ENCODE peak calls at places on chromosomes 7 and 10, in seven cellular contexts. X is neural crest cell, I is tibial nerve, D is lower lobe of right lung, Y is hepatocyte, T is PC-9, P is K562. A is an unnamed sample.
A peak's percentile ranks its signal among the peaks of the same experiment; 100 is the strongest.

GRCh38 chr7:126574276-126574675 is 678.5 kb downstream of the GRM8 start:
- DNase-seq in P (no peak), T (no peak), I (no peak), Y (peak; percentile 4), X (no peak), D (no peak), A (no peak)

GRCh38 chr10:74167443-74167842 is 16.4 kb downstream of the ADK start:
- DNase-seq in I (no peak), Y (no peak), T (no peak), P (no peak), D (no peak), X (no peak), A (no peak)

GRCh38 chr10:29896053-29896452 is 163.3 kb downstream of the JCAD start:
- DNase-seq in I (no peak), X (no peak), Y (no peak), P (no peak), T (no peak), D (no peak), A (no peak)

GRCh38 chr10:77641788-77642397 is 4.3 kb upstream of the KCNMA1 start:
- DNase-seq in X (peak; percentile 70), T (peak; percentile 61), D (no peak), Y (peak; percentile 91), P (peak; percentile 71), I (peak; percentile 65), A (peak; percentile 75)

GRCh38 chr7:111953611-111954010 is 252.6 kb downstream of the DOCK4 start:
- DNase-seq in D (no peak), X (no peak), I (no peak), Y (no peak), P (no peak), T (no peak), A (peak; percentile 8)

GRCh38 chr7:155490697-155491628 is 33.0 kb downstream of the EN2 start:
- DNase-seq in X (peak; percentile 81), P (no peak), I (no peak), T (no peak), D (peak; percentile 72), Y (no peak), A (no peak)

GRCh38 chr7:116591202-116592040 is 66.6 kb downstream of the CAV1 start:
- DNase-seq in P (peak; percentile 37), T (no peak), I (no peak), X (no peak), D (no peak), Y (peak; percentile 30), A (no peak)

GRCh38 chr7:112985377-112985987 is 101.1 kb downstream of the GPR85 start:
- DNase-seq in T (no peak), P (no peak), I (no peak), Y (peak; percentile 28), X (no peak), D (no peak), A (peak; percentile 72)

GRCh38 chr10:130472236-130472635 is 336.0 kb downstream of the GLRX3 start:
- DNase-seq in T (no peak), Y (no peak), X (no peak), I (no peak), D (no peak), P (no peak), A (no peak)

GRCh38 chr10:31700222-31700621 is 228.4 kb downstream of the ARHGAP12 start:
- DNase-seq in X (no peak), Y (no peak), I (no peak), T (no peak), P (no peak), D (no peak), A (no peak)

GRCh38 chr10:29941476-29941875 is 117.9 kb downstream of the JCAD start:
- DNase-seq in I (no peak), T (no peak), D (no peak), Y (no peak), X (no peak), P (no peak), A (no peak)

GRCh38 chr10:103457176-103457712 is 1.5 kb downstream of the CALHM1 start:
- DNase-seq in I (no peak), Y (no peak), D (no peak), P (no peak), T (no peak), X (no peak), A (no peak)

GRCh38 chr7:124765401-124766352 is at the start of gene GPR37:
- DNase-seq in D (peak; percentile 69), P (peak; percentile 70), X (peak; percentile 59), Y (peak; percentile 84), T (peak; percentile 87), I (no peak), A (no peak)

GRCh38 chr10:69124558-69125121 is 662 bp downstream of the VPS26A start:
- DNase-seq in D (peak; percentile 62), T (peak; percentile 50), P (peak; percentile 20), Y (peak; percentile 64), I (no peak), X (peak; percentile 12), A (peak; percentile 49)

GRCh38 chr7:97499204-97499603 is 232.7 kb upstream of the TAC1 start:
- DNase-seq in T (peak; percentile 16), I (no peak), D (no peak), X (peak; percentile 8), Y (peak; percentile 55), P (peak; percentile 31), A (peak; percentile 2)

GRCh38 chr10:8360365-8360764 is 305.9 kb downstream of the GATA3 start:
- DNase-seq in Y (no peak), P (no peak), X (no peak), D (no peak), T (no peak), I (no peak), A (no peak)

GRCh38 chr10:125060486-125060850 is 99.9 kb downstream of the CTBP2 start:
- DNase-seq in Y (no peak), X (no peak), I (no peak), P (peak; percentile 1), T (no peak), D (no peak), A (no peak)

GRCh38 chr7:30887464-30887872 is 24.2 kb upstream of the AQP1 start:
- DNase-seq in D (no peak), Y (no peak), T (peak; percentile 31), P (no peak), X (no peak), I (no peak), A (no peak)

GRCh38 chr10:69247313-69247710 is 27.2 kb downstream of the HKDC1 start:
- DNase-seq in Y (no peak), I (no peak), T (no peak), D (no peak), X (no peak), P (no peak), A (no peak)

DNA sequence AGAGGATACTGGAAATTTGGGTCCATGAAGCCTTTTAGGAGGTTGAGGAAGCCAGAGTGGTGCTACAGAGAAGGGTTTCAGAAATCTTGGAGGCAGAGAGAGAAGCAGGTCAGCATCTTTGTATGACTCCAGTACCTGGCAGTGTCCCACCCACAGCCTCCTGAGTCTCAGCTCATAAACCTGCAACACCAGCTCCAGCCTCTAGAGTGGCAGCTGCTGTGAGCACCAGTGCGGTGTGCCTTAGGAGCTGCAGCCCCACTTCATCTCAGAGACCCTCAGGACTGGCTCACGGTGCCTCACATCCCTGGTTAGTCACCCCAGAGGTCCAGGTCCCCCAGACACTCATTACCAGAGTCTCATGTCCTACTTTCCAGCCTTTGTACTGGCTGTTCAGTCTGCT is 84.8 kb upstream of the PRKAR2B start:
- DNase-seq in Y (peak; percentile 18), D (no peak), P (peak; percentile 66), T (no peak), X (no peak), I (no peak), A (no peak)
- TF ChIP-seq CTCF in Y (no peak), D (no peak), P (peak; percentile 59), T (peak; percentile 41), X (peak; percentile 41), I (no peak), A (peak; percentile 32)

GRCh38 chr7:106284516-106285050 is at the start of gene NAMPT:
- DNase-seq in Y (peak; percentile 75), X (peak; percentile 39), T (peak; percentile 71), P (peak; percentile 81), I (peak; percentile 20), D (peak; percentile 72), A (no peak)

GRCh38 chr7:106285051-106285800 is 443 bp upstream of the NAMPT start:
- DNase-seq in D (peak; percentile 100), I (peak; percentile 97), P (peak; percentile 98), Y (peak; percentile 99), T (peak; percentile 100), X (peak; percentile 90), A (peak; percentile 95)

GRCh38 chr7:106282852-106283251 is 1.9 kb downstream of the NAMPT start:
- DNase-seq in Y (no peak), P (no peak), T (no peak), I (no peak), X (no peak), D (no peak), A (no peak)

GRCh38 chr7:106283501-106283830 is 1.3 kb downstream of the NAMPT start:
- DNase-seq in X (no peak), T (no peak), Y (no peak), D (no peak), I (no peak), P (no peak), A (no peak)

GRCh38 chr7:106283831-106284515 is 810 bp downstream of the NAMPT start:
- DNase-seq in Y (peak; percentile 65), T (peak; percentile 37), P (peak; percentile 46), I (peak; percentile 19), D (peak; percentile 63), X (peak; percentile 16), A (peak; percentile 9)
- TF ChIP-seq CTCF in Y (no peak), T (no peak), P (no peak), I (no peak), D (no peak), X (no peak), A (no peak)

DNA sequence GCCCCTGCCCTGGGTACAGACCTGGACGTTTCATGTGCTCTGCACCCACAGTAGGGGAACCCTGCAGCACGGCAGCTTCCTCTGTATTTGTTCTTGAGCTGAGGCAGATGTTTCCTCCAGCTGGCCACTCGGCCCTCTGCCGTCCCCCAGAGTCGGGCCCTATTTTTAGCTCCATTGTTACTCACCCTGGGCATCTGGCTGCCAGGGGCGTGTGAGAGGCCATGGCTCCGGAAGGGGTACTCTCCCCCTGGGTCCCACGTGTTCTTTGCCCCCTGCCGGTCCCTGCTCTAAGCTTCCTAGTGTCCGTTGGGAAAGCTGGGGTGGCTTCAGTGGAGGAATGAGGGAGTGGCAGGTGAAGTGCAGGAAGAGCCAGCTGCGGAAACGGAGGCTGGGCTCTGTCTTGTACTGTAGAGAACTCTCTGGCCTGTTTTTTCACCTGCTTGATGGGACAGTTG is 30.4 kb downstream of the PALD1 start:
- DNase-seq in X (no peak), D (peak; percentile 56), P (no peak), T (peak; percentile 8), I (peak; percentile 30), Y (peak; percentile 34), A (no peak)
- TF ChIP-seq CTCF in X (no peak), D (no peak), P (no peak), T (no peak), I (no peak), Y (no peak), A (no peak)

GRCh38 chr10:42428534-42428933 is 209.8 kb downstream of the ZNF33B start:
- DNase-seq in D (no peak), Y (no peak), T (no peak), P (peak; percentile 15), I (no peak), X (no peak), A (peak; percentile 4)
- TF ChIP-seq CTCF in D (peak; percentile 39), Y (peak; percentile 12), T (peak; percentile 79), P (peak; percentile 72), I (no peak), X (no peak), A (peak; percentile 77)

DNA sequence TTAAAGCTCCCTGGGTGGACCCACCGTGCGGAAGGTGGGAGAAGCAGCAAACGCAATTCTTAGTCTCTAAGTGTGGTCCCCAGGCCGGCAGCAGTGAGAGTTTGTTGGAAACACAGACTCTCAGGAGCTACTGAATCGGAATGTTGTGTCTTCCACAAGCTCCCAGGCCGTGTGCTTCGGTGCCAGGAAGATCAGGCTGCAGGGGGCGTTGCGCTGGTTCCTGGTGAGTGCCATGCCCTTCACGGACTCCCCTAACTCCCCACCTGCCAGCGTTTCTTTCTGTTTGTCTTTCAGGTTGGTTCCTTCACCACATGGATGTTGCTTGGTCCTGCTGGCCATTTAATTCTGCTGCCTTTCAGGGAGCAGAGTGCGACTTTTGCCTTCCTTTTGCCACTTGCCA is 91.2 kb upstream of the PITRM1 start:
- DNase-seq in D (no peak), P (no peak), X (no peak), T (no peak), I (no peak), Y (no peak), A (no peak)
- TF ChIP-seq CTCF in D (peak; percentile 6), P (no peak), X (no peak), T (no peak), I (no peak), Y (no peak), A (no peak)

A was measured in HFFc6.